ENCODE peak calls at places on chromosome 14, in nine cellular contexts. T is IMR-90, D is OCI-LY7, Q is fibroblast of lung, X is AG04449, O is endodermal cell, N is BE2C, L is choroid plexus epithelial cell, I is cardiac muscle cell. S is an unnamed sample.

GRCh38 chr14:95862243-95862642 is 14.4 kb upstream of the TUNAR start:
- DNase-seq in T (peak), D (no peak), Q (peak), X (no peak), O (peak), N (no peak), L (peak), I (peak), S (no peak)

GRCh38 chr14:20667957-20668356 is 16.4 kb upstream of the RNASE4 start:
- DNase-seq in T (no peak), D (peak), Q (no peak), X (no peak), O (no peak), N (no peak), L (no peak), I (no peak), S (no peak)

GRCh38 chr14:88005050-88005481 is at the start of gene GPR65:
- DNase-seq in T (no peak), D (peak), Q (no peak), X (no peak), O (no peak), N (no peak), L (peak), I (no peak), S (no peak)

GRCh38 chr14:49464885-49465284 is 121.3 kb downstream of the RPS29 start:
- DNase-seq in T (no peak), D (peak), Q (no peak), X (no peak), O (peak), N (no peak), L (peak), I (peak), S (no peak)

GRCh38 chr14:94907626-94908261 is 137.8 kb upstream of the GSC start:
- DNase-seq in T (no peak), D (no peak), Q (no peak), X (no peak), O (peak), N (peak), L (peak), I (no peak), S (no peak)

GRCh38 chr14:42192659-42193425 is 586.2 kb downstream of the LRFN5 start:
- DNase-seq in T (peak), D (no peak), Q (peak), X (peak), O (no peak), N (no peak), L (peak), I (no peak), S (peak)

GRCh38 chr14:94946244-94946643 is 176.3 kb upstream of the GSC start:
- DNase-seq in T (no peak), D (no peak), Q (no peak), X (no peak), O (no peak), N (no peak), L (no peak), I (no peak), S (no peak)

GRCh38 chr14:91889477-91890211 is 22.3 kb upstream of the TC2N start:
- DNase-seq in T (no peak), D (peak), Q (no peak), X (no peak), O (no peak), N (no peak), L (no peak), I (no peak), S (no peak)

GRCh38 chr14:71119832-71120231 is 212.6 kb downstream of the PCNX1 start:
- DNase-seq in T (peak), D (no peak), Q (no peak), X (no peak), O (no peak), N (no peak), L (no peak), I (no peak), S (no peak)

GRCh38 chr14:43872222-43872621 is 634.9 kb downstream of the FSCB start:
- DNase-seq in T (no peak), D (no peak), Q (no peak), X (no peak), O (peak), N (no peak), L (no peak), I (no peak), S (no peak)

GRCh38 chr14:50062438-50063039 is 53.8 kb downstream of the VCPKMT start:
- DNase-seq in T (peak), D (peak), Q (peak), X (no peak), O (peak), N (peak), L (peak), I (peak), S (no peak)

GRCh38 chr14:100666403-100666802 is 60.3 kb upstream of the DLK1 start:
- DNase-seq in T (no peak), D (no peak), Q (no peak), X (no peak), O (peak), N (no peak), L (no peak), I (no peak), S (no peak)

GRCh38 chr14:75995372-75996041 is 9.9 kb downstream of the IFT43 start:
- DNase-seq in T (peak), D (no peak), Q (no peak), X (no peak), O (peak), N (no peak), L (no peak), I (no peak), S (no peak)

GRCh38 chr14:102557434-102558226 is 34.8 kb upstream of the RCOR1 start:
- DNase-seq in T (no peak), D (no peak), Q (no peak), X (no peak), O (no peak), N (no peak), L (no peak), I (no peak), S (no peak)

GRCh38 chr14:91027556-91027955 is 32.9 kb downstream of the RPS6KA5 start:
- DNase-seq in T (no peak), D (no peak), Q (no peak), X (no peak), O (no peak), N (no peak), L (no peak), I (peak), S (no peak)

GRCh38 chr14:102949801-102950451 is 27.5 kb downstream of the AMN start:
- DNase-seq in T (peak), D (no peak), Q (peak), X (no peak), O (no peak), N (no peak), L (no peak), I (no peak), S (no peak)

GRCh38 chr14:90814806-90815566 is 1.2 kb downstream of the TTC7B start:
- DNase-seq in T (no peak), D (no peak), Q (no peak), X (no peak), O (no peak), N (no peak), L (no peak), I (no peak), S (no peak)

GRCh38 chr14:90408713-90409112 is 11.9 kb downstream of the CALM1 start:
- DNase-seq in T (peak), D (no peak), Q (no peak), X (no peak), O (no peak), N (no peak), L (no peak), I (no peak), S (no peak)

GRCh38 chr14:64939817-64940190 is 2.7 kb downstream of the GPX2 start:
- DNase-seq in T (no peak), D (no peak), Q (no peak), X (no peak), O (no peak), N (no peak), L (no peak), I (no peak), S (no peak)

GRCh38 chr14:22319526-22320352 is 269.3 kb downstream of the DAD1 start:
- DNase-seq in T (peak), D (peak), Q (peak), X (no peak), O (peak), N (peak), L (peak), I (peak), S (peak)

GRCh38 chr14:98171654-98172053 is 1100.3 kb downstream of the BCL11B start:
- DNase-seq in T (no peak), D (no peak), Q (no peak), X (no peak), O (no peak), N (no peak), L (no peak), I (no peak), S (no peak)

GRCh38 chr14:56117765-56118610 is at the start of gene PELI2:
- DNase-seq in T (peak), D (peak), Q (peak), X (no peak), O (peak), N (peak), L (peak), I (peak), S (no peak)

GRCh38 chr14:42159138-42159537 is 552.5 kb downstream of the LRFN5 start:
- DNase-seq in T (no peak), D (no peak), Q (no peak), X (no peak), O (no peak), N (no peak), L (no peak), I (no peak), S (no peak)

GRCh38 chr14:93941293-93941910 is 14.3 kb downstream of the FAM181A start:
- DNase-seq in T (peak), D (no peak), Q (peak), X (no peak), O (no peak), N (no peak), L (peak), I (no peak), S (peak)

GRCh38 chr14:35213143-35213788 is 78.9 kb upstream of the PSMA6 start:
- DNase-seq in T (no peak), D (no peak), Q (no peak), X (no peak), O (no peak), N (no peak), L (no peak), I (no peak), S (no peak)

GRCh38 chr14:93967637-93968250 is 8.6 kb downstream of the ASB2 start:
- DNase-seq in T (no peak), D (peak), Q (no peak), X (no peak), O (no peak), N (no peak), L (no peak), I (no peak), S (no peak)

GRCh38 chr14:76195003-76195402 is 43.3 kb downstream of the GPATCH2L start:
- DNase-seq in T (no peak), D (no peak), Q (no peak), X (no peak), O (no peak), N (no peak), L (no peak), I (no peak), S (no peak)

GRCh38 chr14:59463773-59464650 is 1.2 kb downstream of the GPR135 start:
- DNase-seq in T (no peak), D (no peak), Q (peak), X (no peak), O (peak), N (no peak), L (peak), I (no peak), S (no peak)

GRCh38 chr14:103104654-103105511 is 10.4 kb downstream of the EXOC3L4 start:
- DNase-seq in T (peak), D (peak), Q (peak), X (no peak), O (peak), N (peak), L (peak), I (peak), S (no peak)

DNA sequence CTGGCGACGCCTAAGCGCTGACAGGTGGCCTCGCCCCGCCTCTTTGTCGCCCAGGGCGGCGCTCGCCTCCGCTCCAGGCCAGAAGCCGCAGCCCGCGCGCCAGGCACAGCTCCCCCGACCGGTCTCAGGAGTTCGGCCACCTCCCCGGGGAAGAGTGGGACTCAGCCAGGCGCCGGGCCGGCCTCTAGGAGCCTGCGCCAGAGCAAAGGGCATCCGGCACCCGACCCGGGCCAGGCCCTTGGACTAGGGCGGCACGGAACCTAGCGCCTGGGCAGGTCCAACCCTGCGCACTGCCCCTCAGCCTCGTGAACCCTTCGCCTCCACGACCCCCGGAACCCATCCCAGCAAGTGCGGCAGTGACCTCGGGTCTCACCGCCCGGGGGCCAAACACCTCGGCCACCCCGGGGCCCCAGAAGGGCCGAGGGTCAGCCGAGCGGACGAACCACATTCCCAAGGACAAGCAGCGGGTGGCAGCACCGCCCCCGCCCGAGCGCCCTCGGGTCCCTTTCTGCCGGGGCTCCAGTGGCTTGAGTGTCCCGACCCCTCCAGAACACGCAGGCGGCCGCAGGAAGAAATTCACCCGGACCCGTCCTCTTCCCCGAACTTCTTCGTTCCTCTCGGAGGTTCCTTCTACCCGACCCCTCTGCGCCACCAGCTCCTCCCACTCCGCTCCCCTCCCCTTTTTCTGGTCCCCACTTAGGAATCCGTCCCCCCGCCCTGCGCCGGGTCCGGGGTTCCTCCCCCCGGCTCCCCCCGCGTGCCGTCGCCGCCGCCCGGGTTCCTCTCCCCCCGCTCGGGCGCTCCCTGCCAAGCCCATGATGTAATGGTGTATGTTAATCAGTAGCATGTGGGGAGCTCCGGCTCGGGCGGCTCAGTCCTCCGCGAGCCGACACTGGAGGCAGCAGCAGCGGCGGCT is 1.4 kb upstream of the SAMD4A start:
- DNase-seq in T (peak), D (peak), Q (peak), X (no peak), O (peak), N (peak), L (peak), I (peak), S (peak)
- H3K4me3 ChIP-seq in T (peak), D (peak), Q (peak), X (peak), O (peak), N (peak), L (peak), I (peak), S (peak)

GRCh38 chr14:23445773-23446172 is 10.3 kb upstream of the MYH7 start:
- DNase-seq in T (no peak), D (no peak), Q (no peak), X (no peak), O (no peak), N (no peak), L (no peak), I (no peak), S (no peak)
- H3K4me3 ChIP-seq in T (no peak), D (no peak), Q (no peak), X (no peak), O (no peak), N (no peak), L (no peak), I (no peak), S (no peak)

DNA sequence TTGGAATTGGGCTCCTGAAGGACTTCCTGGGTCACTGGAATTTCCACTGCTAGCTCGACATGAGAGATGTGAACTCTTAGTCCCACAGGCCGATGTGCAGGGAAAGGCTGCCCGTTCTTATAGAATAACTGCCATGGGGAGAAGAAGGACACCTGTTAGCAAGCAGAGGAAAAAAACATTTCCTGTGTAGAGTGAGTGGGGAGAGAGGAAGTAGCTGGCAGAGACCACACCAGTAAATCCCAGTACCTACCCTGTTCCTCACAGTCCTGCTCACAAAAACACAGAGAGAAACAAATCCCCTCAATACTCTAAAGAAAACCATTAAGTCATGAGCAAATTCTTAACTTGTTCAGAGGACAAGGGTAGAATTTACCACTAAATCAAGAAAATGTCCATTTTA is 29.5 kb downstream of the AREL1 start:
- DNase-seq in T (no peak), D (peak), Q (no peak), X (no peak), O (no peak), N (no peak), L (no peak), I (no peak), S (no peak)
- H3K4me3 ChIP-seq in T (no peak), D (peak), Q (no peak), X (no peak), O (no peak), N (no peak), L (no peak), I (no peak), S (no peak)

DNA sequence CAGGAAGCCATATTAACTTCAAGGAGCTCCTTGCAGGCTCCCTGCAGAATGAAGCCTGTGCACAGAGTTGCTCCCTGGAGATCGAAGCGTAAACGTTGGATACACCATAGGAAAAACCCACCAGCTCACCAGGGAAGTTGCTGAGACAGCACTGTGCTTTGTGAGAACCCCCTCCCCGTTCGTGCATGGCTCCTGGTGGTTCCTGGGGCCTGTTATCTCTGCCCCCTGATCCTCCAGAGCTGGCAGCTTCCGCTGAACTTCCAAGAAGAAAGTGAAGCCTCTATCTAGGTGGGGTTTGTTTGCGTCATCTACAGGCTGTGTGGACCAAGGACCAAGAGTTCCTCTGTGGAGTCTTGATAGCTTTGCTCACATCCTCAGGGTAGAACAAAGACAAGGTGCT is 2.4 kb upstream of the CCDC85C start:
- DNase-seq in T (no peak), D (no peak), Q (no peak), X (no peak), O (no peak), N (no peak), L (no peak), I (no peak), S (no peak)
- H3K4me3 ChIP-seq in T (no peak), D (no peak), Q (no peak), X (no peak), O (no peak), N (no peak), L (no peak), I (no peak), S (no peak)